ENCODE peak calls at places on chromosomes 13 and 19, in four cellular contexts. Y, A, B and U are unnamed samples.

GRCh38 chr13:99922631-99923404 is 48.7 kb downstream of the ZIC5 start:
- DNase-seq in Y (no peak), A (no peak), B (no peak), U (peak; percentile 50)

GRCh38 chr13:108463365-108463764 is 166.0 kb upstream of the MYO16 start:
- DNase-seq in B (no peak), A (no peak), Y (no peak), U (no peak)

GRCh38 chr19:572891-573825 is 762 bp downstream of the BSG start:
- DNase-seq in A (peak; percentile 48), B (no peak), Y (no peak), U (peak; percentile 35)

GRCh38 chr19:45798995-45799517 is 6.4 kb upstream of the DMWD start:
- DNase-seq in Y (peak; percentile 26), B (peak; percentile 41), A (peak; percentile 55), U (peak; percentile 60)

GRCh38 chr13:113669231-113669870 is 2.3 kb downstream of the GRK1 start:
- DNase-seq in B (no peak), Y (no peak), A (no peak), U (no peak)

GRCh38 chr13:19185086-19185864 is 3.7 kb upstream of the TUBA3C start:
- DNase-seq in Y (no peak), A (no peak), B (no peak), U (no peak)

GRCh38 chr19:45499196-45500180 is 1.2 kb downstream of the PPM1N start:
- DNase-seq in B (peak; percentile 42), Y (no peak), A (no peak), U (peak; percentile 57)

GRCh38 chr19:14070268-14071050 is 2.1 kb upstream of the MISP3 start:
- DNase-seq in A (no peak), Y (no peak), B (no peak), U (no peak)

GRCh38 chr13:93169980-93170379 is 56.6 kb upstream of the GPC6 start:
- DNase-seq in A (no peak), B (no peak), Y (no peak), U (no peak)

GRCh38 chr13:89923052-89923451 is 1424.4 kb upstream of the MIR17HG start:
- DNase-seq in A (no peak), B (no peak), Y (no peak), U (no peak)

GRCh38 chr19:7428651-7429113 is 60.2 kb downstream of the PEX11G start:
- DNase-seq in A (no peak), Y (no peak), B (no peak), U (no peak)

GRCh38 chr19:12790628-12791344 is 500 bp upstream of the JUNB start:
- DNase-seq in A (no peak), B (no peak), Y (no peak), U (no peak)

GRCh38 chr13:105346141-105346766 is 1189.2 kb downstream of the EFNB2 start:
- DNase-seq in Y (no peak), A (no peak), B (no peak), U (no peak)

GRCh38 chr13:75139291-75139690 is 342.7 kb downstream of the TBC1D4 start:
- DNase-seq in Y (no peak), A (no peak), B (no peak), U (no peak)

GRCh38 chr13:112685856-112686255 is 4.0 kb upstream of the ATP11A start:
- DNase-seq in B (no peak), A (no peak), Y (no peak), U (no peak)

GRCh38 chr13:96824110-96824509 is 170.2 kb downstream of the OXGR1 start:
- DNase-seq in Y (no peak), B (no peak), A (no peak), U (no peak)

GRCh38 chr13:44842158-44842557 is 147.1 kb downstream of the NUFIP1 start:
- DNase-seq in Y (no peak), A (no peak), B (no peak), U (no peak)

GRCh38 chr19:11560404-11560988 is 1.5 kb upstream of the ELOF1 start:
- DNase-seq in A (peak; percentile 72), B (peak; percentile 20), Y (peak; percentile 53), U (peak; percentile 12)

GRCh38 chr13:31495336-31495735 is 244.0 kb upstream of the RXFP2 start:
- DNase-seq in Y (no peak), A (no peak), B (no peak), U (no peak)

GRCh38 chr13:23558675-23559536 is 11.3 kb upstream of the TNFRSF19 start:
- DNase-seq in B (no peak), A (peak; percentile 87), Y (no peak), U (peak; percentile 56)

GRCh38 chr19:3357731-3358391 is 8.5 kb upstream of the NFIC start:
- DNase-seq in B (no peak), A (no peak), Y (no peak), U (no peak)

GRCh38 chr13:75702476-75702875 is 66.3 kb downstream of the LMO7 start:
- DNase-seq in A (no peak), Y (no peak), B (no peak), U (no peak)

GRCh38 chr13:112842931-112843391 is 126.1 kb upstream of the MCF2L start:
- DNase-seq in B (no peak), A (no peak), Y (no peak), U (no peak)

GRCh38 chr13:39612023-39612637 is 9.1 kb upstream of the LHFPL6 start:
- DNase-seq in A (peak; percentile 62), Y (peak; percentile 19), B (peak; percentile 57), U (peak; percentile 69)

GRCh38 chr13:111051656-111052232 is 63.4 kb upstream of the ARHGEF7 start:
- DNase-seq in A (no peak), B (no peak), Y (no peak), U (no peak)

GRCh38 chr13:93875527-93875926 is 604.0 kb downstream of the DCT start:
- DNase-seq in Y (no peak), A (no peak), B (no peak), U (no peak)